ENCODE peak calls at places on chromosomes 6 and 20, in six cellular contexts. V, J, I, Y, A and Z are unnamed samples.

GRCh38 chr6:169212897-169213813 is 40.5 kb downstream of the THBS2 start:
- DNase-seq in V (peak; percentile 82), Y (peak; percentile 85), J (peak; percentile 96), A (peak; percentile 89), I (peak; percentile 91), Z (peak; percentile 88)

GRCh38 chr6:159608961-159609673 is 83.9 kb downstream of the SOD2 start:
- DNase-seq in V (no peak), I (peak; percentile 65), J (no peak), A (no peak), Y (no peak), Z (no peak)

GRCh38 chr6:1739680-1740079 is 130.0 kb downstream of the FOXC1 start:
- DNase-seq in A (no peak), I (no peak), J (no peak), V (no peak), Y (no peak), Z (no peak)

GRCh38 chr6:163338671-163339405 is 75.7 kb upstream of the QKI start:
- DNase-seq in J (no peak), I (no peak), V (no peak), A (no peak), Y (no peak), Z (peak; percentile 64)

GRCh38 chr20:2729791-2730190 is 37.2 kb downstream of the EBF4 start:
- DNase-seq in Y (no peak), A (no peak), I (no peak), V (no peak), J (no peak), Z (peak; percentile 39)

GRCh38 chr6:2990179-2990931 is 9.3 kb upstream of the NQO2 start:
- DNase-seq in J (no peak), V (no peak), A (peak; percentile 24), I (no peak), Y (no peak), Z (no peak)

GRCh38 chr6:21900730-21901129 is 307.2 kb downstream of the SOX4 start:
- DNase-seq in J (no peak), Y (no peak), V (no peak), I (no peak), A (no peak), Z (no peak)

GRCh38 chr6:115842338-115842737 is 218.4 kb downstream of the FRK start:
- DNase-seq in V (no peak), A (no peak), Y (no peak), J (no peak), I (no peak), Z (no peak)

GRCh38 chr6:79450984-79451383 is 86.2 kb downstream of the LCA5 start:
- DNase-seq in A (no peak), I (no peak), J (no peak), Y (no peak), V (no peak), Z (no peak)

GRCh38 chr6:135212935-135213334 is 31.8 kb downstream of the MYB start:
- DNase-seq in V (no peak), A (no peak), Y (no peak), I (no peak), J (no peak), Z (no peak)

GRCh38 chr20:63281741-63282665 is 9.4 kb downstream of the ARFGAP1 start:
- DNase-seq in V (no peak), Y (no peak), I (no peak), J (peak; percentile 66), A (no peak), Z (no peak)

GRCh38 chr6:46042355-46042999 is 26.8 kb upstream of the CLIC5 start:
- DNase-seq in A (no peak), V (no peak), J (no peak), I (peak; percentile 50), Y (no peak), Z (no peak)

GRCh38 chr6:161477901-161478425 is 204.1 kb upstream of the AGPAT4 start:
- DNase-seq in V (no peak), Y (no peak), J (no peak), I (no peak), A (no peak), Z (no peak)

GRCh38 chr6:3592371-3592941 is 135.6 kb upstream of the SLC22A23 start:
- DNase-seq in V (no peak), A (no peak), I (no peak), Y (no peak), J (no peak), Z (no peak)

GRCh38 chr6:160388922-160389321 is 40.7 kb downstream of the SLC22A3 start:
- DNase-seq in I (no peak), J (no peak), V (no peak), A (no peak), Y (no peak), Z (no peak)

GRCh38 chr6:81561071-81561564 is 191.4 kb downstream of the TENT5A start:
- DNase-seq in J (no peak), A (no peak), I (no peak), V (no peak), Y (no peak), Z (no peak)

GRCh38 chr6:52300489-52300931 is 16.0 kb upstream of the MCM3 start:
- DNase-seq in A (no peak), I (no peak), J (no peak), Y (no peak), V (no peak), Z (no peak)

GRCh38 chr6:144351741-144352140 is 66.6 kb downstream of the UTRN start:
- DNase-seq in J (no peak), A (no peak), I (no peak), V (no peak), Y (no peak), Z (no peak)

GRCh38 chr20:17862171-17862570 is 106.4 kb downstream of the SNX5 start:
- DNase-seq in I (no peak), A (no peak), J (no peak), V (no peak), Y (no peak), Z (no peak)

GRCh38 chr20:37102571-37102970 is 6.8 kb upstream of the RBL1 start:
- DNase-seq in I (no peak), V (no peak), A (no peak), J (no peak), Y (no peak), Z (no peak)

GRCh38 chr20:17650816-17651760 is 31.0 kb downstream of the RRBP1 start:
- DNase-seq in Y (no peak), A (no peak), V (no peak), I (no peak), J (no peak), Z (no peak)

GRCh38 chr6:45175272-45175671 is 152.9 kb upstream of the RUNX2 start:
- DNase-seq in J (no peak), V (no peak), A (no peak), Y (no peak), I (no peak), Z (no peak)

GRCh38 chr6:166834049-166834448 is 122.3 kb downstream of the RNASET2 start:
- DNase-seq in V (no peak), J (no peak), I (no peak), A (no peak), Y (no peak), Z (no peak)

GRCh38 chr6:110389689-110390382 is 25.5 kb downstream of the DDO start:
- DNase-seq in A (no peak), Y (no peak), V (no peak), I (no peak), J (no peak), Z (no peak)

GRCh38 chr6:24858154-24858801 is 59.6 kb upstream of the ARMH2 start:
- DNase-seq in Y (no peak), I (no peak), J (no peak), V (no peak), A (peak; percentile 11), Z (no peak)